ENCODE peak calls at places on chromosomes 3 and 15, in seven cellular contexts. C, I, J, N, V, W and K are unnamed samples. For H3K4me1, the result is how much of the 10 kb centered on the place peaks cover.

GRCh38 chr15:31265871-31266711 is 60.5 kb upstream of the KLF13 start:
- DNase-seq in J (peak), I (peak), C (peak), V (no peak), W (no peak), N (no peak), K (peak)

GRCh38 chr15:89367485-89368451 is 33.1 kb upstream of the POLG start:
- DNase-seq in I (no peak), N (no peak), V (peak), W (no peak), J (no peak), C (no peak), K (no peak)

GRCh38 chr3:151412989-151413388 is 28.4 kb upstream of the P2RY12 start:
- DNase-seq in C (no peak), W (no peak), I (no peak), J (peak), V (no peak), N (no peak), K (no peak)

GRCh38 chr3:178777718-178778411 is 241.6 kb downstream of the KCNMB2 start:
- DNase-seq in V (no peak), I (no peak), J (no peak), C (no peak), W (no peak), N (peak), K (no peak)

GRCh38 chr15:63509056-63509696 is 4.8 kb downstream of the USP3 start:
- DNase-seq in J (no peak), N (no peak), I (no peak), W (no peak), C (no peak), V (no peak), K (no peak)

GRCh38 chr3:72242326-72242725 is 457.4 kb upstream of the PROK2 start:
- DNase-seq in N (no peak), C (no peak), W (no peak), J (no peak), I (no peak), V (no peak), K (no peak)

GRCh38 chr3:19270471-19270870 is 122.2 kb downstream of the KCNH8 start:
- DNase-seq in C (no peak), V (no peak), I (no peak), J (no peak), W (no peak), N (no peak), K (no peak)

GRCh38 chr15:29126208-29126536 is 143.4 kb downstream of the NSMCE3 start:
- DNase-seq in N (no peak), I (no peak), W (no peak), C (no peak), V (no peak), J (peak), K (peak)

GRCh38 chr3:184645304-184645703 is 66.6 kb downstream of the MAGEF1 start:
- DNase-seq in J (no peak), W (no peak), V (no peak), I (peak), C (no peak), N (no peak), K (no peak)

GRCh38 chr3:48990636-48991421 is 788 bp downstream of the P4HTM start:
- DNase-seq in N (no peak), V (no peak), J (peak), W (peak), I (peak), C (no peak), K (no peak)

GRCh38 chr3:171459942-171460225 is 321 bp downstream of the TNIK start:
- DNase-seq in V (no peak), I (no peak), C (no peak), J (no peak), W (no peak), N (no peak), K (no peak)

DNA sequence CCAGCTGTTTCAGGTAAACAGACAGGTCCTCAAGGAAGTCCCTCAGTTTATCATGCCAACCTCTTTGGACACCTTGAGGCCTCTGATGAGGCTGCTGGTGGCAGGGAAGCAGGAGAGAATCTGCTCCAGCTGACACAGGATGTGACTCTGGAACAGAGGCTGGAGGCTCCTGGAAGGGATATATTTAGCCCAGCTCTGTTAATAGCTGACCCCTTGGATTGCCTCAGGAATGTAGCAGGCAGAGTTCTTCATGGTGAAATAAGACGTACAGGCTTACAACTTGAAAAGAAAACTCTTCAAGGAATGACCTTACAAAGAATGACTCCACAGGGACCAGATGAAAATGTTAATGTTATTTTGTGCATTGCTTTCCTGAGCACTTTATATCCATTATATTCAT is 90.5 kb downstream of the AQP9 start:
- DNase-seq in W (no peak), I (no peak), C (no peak), V (no peak), N (no peak), J (no peak), K (no peak)
- H3K4me1 ChIP-seq in W (under half), I (under half), C (under half), V (under half), N (under half), J (under half), K (under half)

GRCh38 chr3:111734652-111735051 is 124.4 kb upstream of the PHLDB2 start:
- DNase-seq in C (no peak), V (no peak), J (no peak), N (no peak), W (no peak), I (no peak), K (no peak)

GRCh38 chr3:111732248-111732879 is 126.7 kb upstream of the PHLDB2 start:
- DNase-seq in C (no peak), I (peak), V (no peak), J (no peak), N (no peak), W (no peak), K (peak)

GRCh38 chr3:111735271-111735758 is 123.8 kb upstream of the PHLDB2 start:
- DNase-seq in V (peak), J (no peak), C (no peak), W (no peak), N (peak), I (no peak), K (no peak)

GRCh38 chr3:111733856-111734255 is 125.2 kb upstream of the PHLDB2 start:
- DNase-seq in N (no peak), C (no peak), I (no peak), V (no peak), J (no peak), W (no peak), K (no peak)

DNA sequence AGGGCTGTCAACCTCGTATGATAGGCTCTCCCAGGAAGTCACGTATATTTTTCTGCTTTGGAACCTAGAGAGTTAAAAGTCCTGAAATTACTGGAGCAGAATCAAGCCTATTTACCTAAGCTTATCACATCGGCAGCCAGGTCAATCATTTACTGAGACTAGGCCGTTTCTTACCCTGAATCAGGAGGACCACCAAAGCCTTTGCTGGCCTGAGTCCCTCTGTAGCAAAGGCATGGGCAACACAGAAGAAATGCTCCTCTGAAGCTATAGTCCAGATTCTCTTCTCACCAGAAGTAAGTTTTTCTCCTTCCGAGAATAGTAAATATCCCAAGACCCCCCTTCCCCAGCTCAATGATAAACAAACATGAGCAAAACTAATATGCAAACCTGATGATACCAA is 125.9 kb upstream of the PHLDB2 start:
- DNase-seq in J (no peak), W (no peak), V (no peak), I (no peak), C (no peak), N (no peak), K (no peak)
- TF ChIP-seq POLR2A in J (no peak), W (no peak), V (no peak), I (no peak), C (no peak), N (no peak), K (peak)

GRCh38 chr15:80668546-80669236 is 26.4 kb upstream of the ABHD17C start:
- DNase-seq in N (no peak), W (no peak), I (no peak), C (no peak), V (no peak), J (no peak), K (no peak)

GRCh38 chr15:80669599-80670273 is 25.4 kb upstream of the ABHD17C start:
- DNase-seq in W (no peak), N (no peak), V (no peak), C (no peak), I (no peak), J (no peak), K (no peak)

GRCh38 chr15:80677041-80677440 is 18.1 kb upstream of the ABHD17C start:
- DNase-seq in W (no peak), C (no peak), V (no peak), I (no peak), N (no peak), J (no peak), K (no peak)

GRCh38 chr15:80674245-80674614 is 20.9 kb upstream of the ABHD17C start:
- DNase-seq in C (no peak), J (no peak), N (no peak), I (no peak), V (no peak), W (no peak), K (no peak)

GRCh38 chr15:80673561-80674244 is 21.4 kb upstream of the ABHD17C start:
- DNase-seq in J (no peak), N (no peak), I (no peak), W (no peak), V (no peak), C (no peak), K (no peak)
- TF ChIP-seq CTCF in J (no peak), N (no peak), I (no peak), W (no peak), V (no peak), C (no peak), K (no peak)

DNA sequence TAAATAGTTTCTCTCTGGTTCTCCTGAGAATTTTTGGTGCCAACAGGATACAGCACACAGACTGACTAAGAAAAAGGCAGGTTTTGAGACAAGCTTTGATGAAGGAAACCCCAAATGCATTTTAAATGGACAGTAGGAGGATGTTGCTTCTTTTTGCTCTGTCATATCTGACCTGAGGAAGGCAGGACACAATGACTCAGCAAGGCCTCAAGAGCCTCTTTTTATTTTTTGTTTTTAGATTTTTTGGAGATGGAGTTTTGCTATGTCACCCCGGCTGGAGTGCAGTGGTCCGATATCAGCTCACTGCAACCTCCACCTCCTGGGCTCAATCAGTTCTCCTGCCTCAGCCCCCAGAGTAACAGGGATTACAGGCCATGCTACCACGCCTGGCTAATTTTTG is 16.9 kb upstream of the KNG1 start:
- DNase-seq in N (no peak), I (no peak), C (no peak), W (no peak), J (no peak), V (no peak), K (no peak)
- H3K4me1 ChIP-seq in N (under half), I (under half), C (under half), W (under half), J (under half), V (under half), K (under half)

GRCh38 chr15:39140060-39140604 is 440.7 kb upstream of the THBS1 start:
- DNase-seq in I (no peak), J (no peak), N (no peak), W (no peak), C (no peak), V (peak), K (no peak)
- TF ChIP-seq POLR2A in I (no peak), J (no peak), N (no peak), W (no peak), C (no peak), V (no peak), K (no peak)

DNA sequence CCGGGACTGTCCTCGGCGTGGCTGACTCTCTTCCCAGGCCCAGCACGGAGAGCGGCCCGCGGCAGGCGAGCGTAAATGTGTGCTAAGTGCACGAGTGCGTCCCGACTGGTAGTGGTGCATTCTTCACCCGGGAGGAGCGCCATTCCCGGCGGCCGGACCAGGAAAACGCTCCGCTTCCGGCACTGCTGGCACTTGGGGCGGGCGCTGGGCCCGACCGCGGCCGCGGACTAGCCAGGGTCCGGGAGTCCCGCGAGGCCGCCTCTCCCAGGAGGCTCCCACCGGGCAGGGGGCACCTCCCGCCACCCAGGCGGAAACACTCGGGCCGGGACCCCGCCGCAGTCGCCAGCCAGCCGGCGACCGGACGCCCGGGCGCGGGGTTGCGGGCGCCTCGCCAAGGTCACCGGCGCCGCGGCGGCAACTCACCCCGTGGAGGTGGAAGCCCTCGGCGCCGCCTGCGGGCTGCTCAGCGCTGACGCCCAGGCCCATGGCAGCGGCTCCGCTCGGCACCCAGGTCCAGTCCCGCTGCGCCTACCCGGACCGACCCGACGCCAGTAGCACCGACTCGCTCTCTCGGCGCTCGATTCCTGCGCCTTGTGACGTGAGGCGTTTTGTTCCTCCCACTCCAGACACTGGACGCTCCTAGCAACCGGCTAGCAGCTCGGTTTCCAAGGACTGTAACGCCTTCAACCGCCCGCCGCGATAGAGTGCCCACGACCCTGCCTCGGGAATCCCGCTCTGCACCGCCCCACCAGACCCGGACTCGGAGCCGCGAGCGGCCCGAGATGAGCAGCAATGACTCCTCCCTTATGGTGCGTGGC is at the start of the genes GORASP1 and TTC21A:
- DNase-seq in I (peak), N (peak), V (peak), C (peak), W (peak), J (peak), K (peak)
- TF ChIP-seq CTCF in I (no peak), N (no peak), V (no peak), C (peak), W (no peak), J (peak), K (peak)